ENCODE peak calls at places on chromosomes 4 and X, in ten cellular contexts. C, V, Z, U, Y, O, G, H, R and J are unnamed samples.

GRCh38 chr4:53455766-53456165 is 78.3 kb downstream of the FIP1L1 start:
- DNase-seq in Z (peak), C (no peak), R (no peak), U (no peak), G (no peak), V (no peak), O (no peak), Y (peak), H (peak), J (peak)

GRCh38 chrX:1841746-1842145 is 226.9 kb downstream of the ASMT start:
- DNase-seq in U (no peak), V (no peak), H (no peak), O (no peak), C (no peak), R (no peak), Z (no peak), Y (no peak), G (no peak), J (no peak)

GRCh38 chrX:129961180-129962083 is 21.0 kb upstream of the BCORL1 start:
- DNase-seq in G (no peak), V (peak), U (no peak), Z (peak), R (peak), O (peak), Y (peak), C (no peak), H (no peak), J (peak)

GRCh38 chr4:76896731-76897521 is 1.0 kb downstream of the SOWAHB start:
- DNase-seq in Z (peak), C (no peak), R (peak), O (peak), V (peak), U (peak), Y (peak), G (no peak), H (no peak), J (no peak)

GRCh38 chr4:10893417-10893816 is 208.8 kb upstream of the CLNK start:
- DNase-seq in O (no peak), U (no peak), R (peak), Z (peak), Y (peak), C (peak), G (no peak), H (no peak), V (no peak), J (no peak)

GRCh38 chr4:146146918-146147317 is 28.6 kb upstream of the LSM6 start:
- DNase-seq in G (no peak), Z (no peak), R (no peak), V (no peak), Y (peak), U (no peak), O (no peak), C (no peak), H (no peak), J (peak)

GRCh38 chr4:53273726-53274125 is 92.1 kb downstream of the SCFD2 start:
- DNase-seq in O (no peak), V (no peak), H (peak), R (no peak), C (peak), G (no peak), U (no peak), Z (no peak), Y (no peak), J (no peak)

GRCh38 chr4:146844761-146845160 is 100.9 kb downstream of the TTC29 start:
- DNase-seq in H (no peak), Z (no peak), U (no peak), V (no peak), Y (no peak), G (no peak), O (no peak), C (no peak), R (peak), J (no peak)

GRCh38 chr4:10336471-10336870 is 120.8 kb downstream of the ZNF518B start:
- DNase-seq in H (no peak), O (no peak), C (peak), Y (no peak), V (no peak), Z (no peak), U (no peak), R (no peak), G (no peak), J (no peak)

GRCh38 chrX:155113097-155113496 is 41.8 kb downstream of the BRCC3 start:
- DNase-seq in O (no peak), V (no peak), R (no peak), Z (no peak), U (no peak), G (no peak), Y (no peak), H (no peak), C (no peak), J (no peak)

GRCh38 chr4:41878170-41878941 is 56.9 kb upstream of the TMEM33 start:
- DNase-seq in O (no peak), H (no peak), R (peak), Z (no peak), Y (no peak), G (no peak), V (no peak), U (no peak), C (no peak), J (no peak)

GRCh38 chr4:89906787-89907521 is 12.3 kb downstream of the MMRN1 start:
- DNase-seq in U (no peak), G (no peak), Z (peak), O (no peak), Y (no peak), H (no peak), C (no peak), R (no peak), V (no peak), J (no peak)

GRCh38 chr4:121277194-121278105 is 103.4 kb downstream of the QRFPR start:
- DNase-seq in H (peak), G (no peak), C (no peak), R (peak), Z (peak), U (no peak), V (no peak), O (no peak), Y (peak), J (peak)